ENCODE peak calls at places on chromosomes 1 and 21, in nine cellular contexts. S is NCI-H1694; L is lung microvascular endothelial cell; B is GM12878; T is effector CD4-positive, alpha-beta T cell; C is NAMALWA; G is IMR-90; Y is HEK293T; N is GM04504. P is an unnamed sample.

GRCh38 chr1:98045211-98046030 is 124.6 kb upstream of the DPYD start:
- DNase-seq in S (no peak), L (peak; percentile 78), B (no peak), T (no peak), C (no peak), G (peak; percentile 62), Y (no peak), N (peak; percentile 47), P (no peak)

GRCh38 chr1:24900486-24900849 is 29.6 kb downstream of the RUNX3 start:
- DNase-seq in S (no peak), L (no peak), B (no peak), T (no peak), C (no peak), G (no peak), Y (no peak), N (no peak), P (peak; percentile 4)

GRCh38 chr1:182603646-182604127 is 502 bp downstream of the RGS16 start:
- DNase-seq in S (no peak), L (no peak), B (no peak), T (no peak), C (no peak), G (no peak), Y (no peak), N (no peak), P (no peak)

GRCh38 chr21:33569986-33570385 is 18.5 kb downstream of the DONSON start:
- DNase-seq in S (no peak), L (no peak), B (no peak), T (no peak), C (no peak), G (no peak), Y (no peak), N (no peak), P (no peak)

GRCh38 chr1:36148821-36149236 is 457 bp downstream of the TRAPPC3 start:
- DNase-seq in S (no peak), L (no peak), B (no peak), T (no peak), C (no peak), G (no peak), Y (no peak), N (no peak), P (no peak)

GRCh38 chr1:47066931-47067330 is at the start of gene CYP4Z1:
- DNase-seq in S (no peak), L (no peak), B (no peak), T (no peak), C (no peak), G (no peak), Y (no peak), N (no peak), P (no peak)

GRCh38 chr1:12258272-12258671 is 28.4 kb downstream of the VPS13D start:
- DNase-seq in S (no peak), L (no peak), B (no peak), T (no peak), C (no peak), G (no peak), Y (no peak), N (no peak), P (no peak)

GRCh38 chr1:2494323-2494693 is 18.2 kb downstream of the PLCH2 start:
- DNase-seq in S (no peak), L (no peak), B (no peak), T (no peak), C (peak; percentile 61), G (peak; percentile 45), Y (peak; percentile 37), N (peak; percentile 65), P (no peak)

GRCh38 chr1:17798011-17798410 is 42.9 kb downstream of the ACTL8 start:
- DNase-seq in S (no peak), L (no peak), B (no peak), T (no peak), C (no peak), G (no peak), Y (no peak), N (no peak), P (no peak)

GRCh38 chr1:113684153-113684541 is 75.1 kb downstream of the PHTF1 start:
- DNase-seq in S (no peak), L (peak; percentile 46), B (no peak), T (no peak), C (no peak), G (peak; percentile 82), Y (no peak), N (peak; percentile 21), P (no peak)

GRCh38 chr1:235067396-235068154 is 61.1 kb downstream of the TOMM20 start:
- DNase-seq in S (peak; percentile 24), L (peak; percentile 87), B (no peak), T (no peak), C (no peak), G (peak; percentile 99), Y (no peak), N (peak; percentile 98), P (no peak)

GRCh38 chr1:208691012-208691411 is 446.8 kb upstream of the PLXNA2 start:
- DNase-seq in S (no peak), L (no peak), B (no peak), T (no peak), C (no peak), G (no peak), Y (no peak), N (no peak), P (no peak)

GRCh38 chr21:42063578-42064521 is 7.3 kb upstream of the UMODL1 start:
- DNase-seq in S (no peak), L (no peak), B (peak; percentile 63), T (peak; percentile 37), C (peak; percentile 91), G (no peak), Y (no peak), N (no peak), P (peak; percentile 34)

GRCh38 chr1:1614204-1614953 is 921 bp upstream of the MIB2 start:
- DNase-seq in S (no peak), L (peak; percentile 19), B (no peak), T (peak; percentile 52), C (no peak), G (peak; percentile 88), Y (no peak), N (no peak), P (peak; percentile 37)

GRCh38 chr1:208910161-208910560 is 666.0 kb upstream of the PLXNA2 start:
- DNase-seq in S (no peak), L (no peak), B (no peak), T (no peak), C (no peak), G (no peak), Y (no peak), N (no peak), P (no peak)